ENCODE peak calls at places on chromosomes 5 and 9, in seven cellular contexts. Q, R, F, P, Y, K and V are unnamed samples.

GRCh38 chr5:138663561-138663960 is 88.4 kb upstream of the HSPA9 start:
- DNase-seq in R (no peak), F (no peak), P (no peak), Q (no peak), K (no peak), Y (no peak), V (no peak)

GRCh38 chr9:132833451-132834130 is 44.5 kb downstream of the AK8 start:
- DNase-seq in K (no peak), F (no peak), Y (no peak), R (no peak), P (no peak), Q (no peak), V (no peak)

GRCh38 chr5:58439094-58439644 is 20.7 kb downstream of the PLK2 start:
- DNase-seq in K (no peak), Q (no peak), Y (no peak), F (peak), R (no peak), P (no peak), V (no peak)

GRCh38 chr5:376951-377325 is 55.4 kb downstream of the AHRR start:
- DNase-seq in F (no peak), Q (no peak), R (no peak), P (peak), Y (no peak), K (no peak), V (peak)

GRCh38 chr9:13369426-13369825 is 89.9 kb upstream of the MPDZ start:
- DNase-seq in Y (no peak), R (no peak), K (no peak), P (no peak), Q (no peak), F (no peak), V (no peak)

GRCh38 chr9:92807757-92808725 is 43.4 kb upstream of the BICD2 start:
- DNase-seq in K (peak), Y (no peak), F (no peak), Q (peak), P (no peak), R (no peak), V (peak)

GRCh38 chr9:6852243-6852963 is 94.6 kb downstream of the KDM4C start:
- DNase-seq in Q (no peak), K (no peak), Y (peak), P (no peak), R (no peak), F (no peak), V (no peak)

GRCh38 chr5:10354048-10354872 is 765 bp downstream of the MARCHF6 start:
- DNase-seq in Q (peak), K (no peak), Y (peak), R (peak), P (peak), F (no peak), V (no peak)

GRCh38 chr5:38018011-38018410 is 178.2 kb upstream of the GDNF start:
- DNase-seq in K (no peak), P (no peak), Y (no peak), F (no peak), R (no peak), Q (no peak), V (no peak)

GRCh38 chr5:83377131-83377865 is 94.2 kb upstream of the VCAN start:
- DNase-seq in Y (peak), F (no peak), K (no peak), Q (no peak), R (no peak), P (no peak), V (no peak)

GRCh38 chr9:16794871-16795639 is 75.4 kb downstream of the BNC2 start:
- DNase-seq in P (peak), F (no peak), K (no peak), R (no peak), Q (no peak), Y (peak), V (no peak)

GRCh38 chr9:6598249-6598725 is 47.2 kb downstream of the GLDC start:
- DNase-seq in R (no peak), F (no peak), Q (peak), K (no peak), Y (no peak), P (no peak), V (no peak)

GRCh38 chr9:90556897-90557296 is 85.7 kb downstream of the DIRAS2 start:
- DNase-seq in Q (no peak), P (no peak), K (no peak), R (no peak), F (no peak), Y (no peak), V (no peak)

GRCh38 chr5:132253008-132253441 is 4.5 kb upstream of the PDLIM4 start:
- DNase-seq in P (peak), Y (no peak), F (no peak), R (no peak), K (no peak), Q (no peak), V (peak)

GRCh38 chr9:85478847-85479246 is 262.9 kb downstream of the AGTPBP1 start:
- DNase-seq in K (no peak), F (no peak), R (no peak), Q (no peak), P (no peak), Y (no peak), V (no peak)

GRCh38 chr9:8224381-8224791 is 424.8 kb upstream of the DMAC1 start:
- DNase-seq in Q (no peak), K (no peak), P (no peak), R (no peak), F (no peak), Y (no peak), V (no peak)

GRCh38 chr5:109455598-109456096 is 45.9 kb upstream of the PJA2 start:
- DNase-seq in R (no peak), Q (peak), P (peak), K (no peak), Y (peak), F (no peak), V (no peak)

GRCh38 chr9:36037580-36038169 is 962 bp downstream of the RECK start:
- DNase-seq in P (no peak), R (no peak), Y (no peak), Q (no peak), K (no peak), F (no peak), V (no peak)

GRCh38 chr9:114507726-114508125 is 2.5 kb upstream of the WHRN start:
- DNase-seq in P (no peak), Y (no peak), R (no peak), F (no peak), K (no peak), Q (peak), V (no peak)

GRCh38 chr9:34179528-34180138 is 790 bp downstream of the UBAP1 start:
- DNase-seq in Q (peak), R (no peak), P (no peak), F (no peak), K (no peak), Y (no peak), V (no peak)

GRCh38 chr9:137505421-137506140 is 44.6 kb downstream of the PNPLA7 start:
- DNase-seq in K (no peak), Q (no peak), Y (no peak), F (no peak), P (no peak), R (no peak), V (peak)

GRCh38 chr5:131639148-131639547 is 4.1 kb upstream of the RAPGEF6 start:
- DNase-seq in K (no peak), Q (no peak), R (no peak), Y (no peak), F (no peak), P (no peak), V (no peak)

GRCh38 chr9:108180511-108180910 is 675.3 kb downstream of the ACTL7B start:
- DNase-seq in R (no peak), K (no peak), Q (no peak), F (peak), Y (no peak), P (no peak), V (no peak)

GRCh38 chr5:126965061-126965475 is 65.3 kb downstream of the MARCHF3 start:
- DNase-seq in Y (peak), K (no peak), P (no peak), Q (no peak), F (peak), R (no peak), V (no peak)